ENCODE peak calls at places on chromosomes 5 and 9, in seven cellular contexts. G is mesendoderm; D is cardiac fibroblast; V is OCI-LY7; F is M059J; K is HS-27A; O is stimulated activated CD8-positive, alpha-beta memory T cell treated with anti-CD3 and anti-CD28 coated beads, Interleukin-7, amount 100 ng/mL, for 4 hours. M is an unnamed sample.
A peak's percentile ranks its signal among the peaks of the same experiment; 100 is the strongest.

GRCh38 chr9:118929317-118929716 is 439.9 kb downstream of the BRINP1 start:
- DNase-seq in O (no peak), V (no peak), G (no peak), D (no peak), F (peak; percentile 72), K (peak; percentile 68), M (peak; percentile 77)

GRCh38 chr5:127080001-127080478 is 6.7 kb upstream of the C5orf63 start:
- DNase-seq in D (no peak), V (no peak), O (no peak), K (no peak), G (peak; percentile 95), F (no peak), M (no peak)

GRCh38 chr9:100577776-100578448 is at the start of gene CAVIN4:
- DNase-seq in G (no peak), V (no peak), F (no peak), D (peak; percentile 39), O (no peak), K (no peak), M (no peak)

GRCh38 chr9:125541840-125542243 is 165.2 kb downstream of the MAPKAP1 start:
- DNase-seq in K (no peak), O (no peak), G (no peak), V (no peak), F (no peak), D (peak; percentile 32), M (no peak)

GRCh38 chr9:83281306-83282255 is 218.6 kb upstream of the RASEF start:
- DNase-seq in V (no peak), K (no peak), G (peak; percentile 13), D (peak; percentile 58), F (peak; percentile 92), O (no peak), M (peak; percentile 8)

GRCh38 chr5:72523960-72524582 is 16.9 kb upstream of the ZNF366 start:
- DNase-seq in G (peak; percentile 78), K (peak; percentile 36), O (no peak), D (peak; percentile 94), V (peak; percentile 53), F (peak; percentile 82), M (peak; percentile 89)

GRCh38 chr5:139839918-139840317 is 44.3 kb downstream of the PSD2 start:
- DNase-seq in O (no peak), V (no peak), K (no peak), F (no peak), G (no peak), D (no peak), M (no peak)

GRCh38 chr9:73575071-73575470 is 423.4 kb downstream of the ANXA1 start:
- DNase-seq in V (no peak), G (no peak), F (no peak), K (no peak), D (no peak), O (no peak), M (no peak)

GRCh38 chr9:129483467-129484324 is 137.2 kb downstream of the C9orf50 start:
- DNase-seq in K (peak; percentile 59), F (peak; percentile 88), V (no peak), D (peak; percentile 98), G (peak; percentile 83), O (no peak), M (peak; percentile 93)